ENCODE peak calls at places on chromosomes 4 and X, in seven cellular contexts. L is activated CD8-positive, alpha-beta memory T cell treated with anti-CD3 and anti-CD28 coated beads, Interleukin-2, amount 10 ng/mL, durations not matched to agents 7 days and 5 days; H is NB4; J is NCI-H2081; A is activated naive CD4-positive, alpha-beta T cell treated with anti-CD3 and anti-CD28 coated beads, Interleukin-2, amount 10 ng/mL, durations not matched to agents 7 days and 5 days; D is GM12892; N is activated CD4-positive, alpha-beta T cell treated with anti-CD3 and anti-CD28 coated beads for 36 hours. C is an unnamed sample.

GRCh38 chr4:70915048-70915815 is 13.1 kb downstream of the MOB1B start:
- DNase-seq in L (no peak), H (no peak), J (no peak), A (no peak), D (no peak), N (no peak), C (no peak)

GRCh38 chr4:184815046-184815877 is 10.5 kb downstream of the ACSL1 start:
- DNase-seq in L (no peak), H (peak; percentile 69), J (peak; percentile 70), A (no peak), D (peak; percentile 56), N (peak; percentile 36), C (peak; percentile 30)

GRCh38 chr4:5374577-5374976 is 323.3 kb downstream of the STK32B start:
- DNase-seq in L (no peak), H (no peak), J (no peak), A (no peak), D (no peak), N (no peak), C (no peak)

GRCh38 chr4:25862411-25863346 is at the start of gene SEL1L3:
- DNase-seq in L (peak; percentile 61), H (peak; percentile 62), J (peak; percentile 58), A (peak; percentile 67), D (peak; percentile 66), N (peak; percentile 79), C (no peak)

GRCh38 chrX:1475881-1476280 is 23.2 kb upstream of the ASMTL start:
- DNase-seq in L (no peak), H (no peak), J (no peak), A (peak; percentile 9), D (no peak), N (no peak), C (no peak)

GRCh38 chr4:56086561-56086960 is 137.8 kb downstream of the CEP135 start:
- DNase-seq in L (no peak), H (no peak), J (no peak), A (no peak), D (no peak), N (no peak), C (no peak)

GRCh38 chr4:150126880-150127236 is 48.6 kb downstream of the DCLK2 start:
- DNase-seq in L (no peak), H (no peak), J (no peak), A (no peak), D (no peak), N (no peak), C (no peak)

GRCh38 chr4:36388710-36389109 is 107.3 kb downstream of the DTHD1 start:
- DNase-seq in L (no peak), H (no peak), J (no peak), A (no peak), D (no peak), N (no peak), C (no peak)

GRCh38 chr4:2660596-2661211 is 95.4 kb downstream of the TNIP2 start:
- DNase-seq in L (no peak), H (no peak), J (no peak), A (no peak), D (no peak), N (no peak), C (no peak)

GRCh38 chrX:111869639-111870034 is 6.3 kb upstream of the TRPC5OS start:
- DNase-seq in L (peak; percentile 37), H (peak; percentile 40), J (peak; percentile 54), A (peak; percentile 20), D (no peak), N (peak; percentile 15), C (peak; percentile 8)

GRCh38 chr4:89723096-89723495 is 113.9 kb downstream of the SNCA start:
- DNase-seq in L (no peak), H (no peak), J (no peak), A (no peak), D (no peak), N (no peak), C (no peak)

GRCh38 chrX:29948653-29949052 is 266.7 kb upstream of the MAGEB2 start:
- DNase-seq in L (no peak), H (no peak), J (no peak), A (no peak), D (no peak), N (no peak), C (no peak)

GRCh38 chrX:45381366-45381765 is 180.7 kb upstream of the DIPK2B start:
- DNase-seq in L (no peak), H (no peak), J (no peak), A (no peak), D (no peak), N (no peak), C (no peak)

GRCh38 chr4:7911044-7911578 is 28.6 kb downstream of the AFAP1 start:
- DNase-seq in L (no peak), H (no peak), J (no peak), A (no peak), D (no peak), N (no peak), C (peak; percentile 19)

GRCh38 chrX:103882999-103883398 is 50.9 kb upstream of the RAB9B start:
- DNase-seq in L (no peak), H (no peak), J (no peak), A (no peak), D (no peak), N (no peak), C (no peak)

GRCh38 chr4:155543126-155543765 is 123.4 kb upstream of the GUCY1A1 start:
- DNase-seq in L (no peak), H (no peak), J (no peak), A (no peak), D (no peak), N (no peak), C (no peak)

GRCh38 chrX:118345045-118345400 is 883 bp upstream of the WDR44 start:
- DNase-seq in L (no peak), H (peak; percentile 9), J (no peak), A (no peak), D (no peak), N (no peak), C (peak; percentile 29)

GRCh38 chr4:153931804-153932203 is 142.9 kb upstream of the SFRP2 start:
- DNase-seq in L (no peak), H (peak; percentile 9), J (no peak), A (no peak), D (no peak), N (no peak), C (no peak)

GRCh38 chr4:70187216-70187615 is 8.3 kb upstream of the ODAM start:
- DNase-seq in L (no peak), H (no peak), J (no peak), A (no peak), D (no peak), N (no peak), C (no peak)

GRCh38 chrX:16022580-16023170 is 100.7 kb upstream of the GRPR start:
- DNase-seq in L (no peak), H (no peak), J (no peak), A (no peak), D (no peak), N (no peak), C (no peak)

GRCh38 chr4:184969610-184970009 is 48.7 kb upstream of the HELT start:
- DNase-seq in L (peak; percentile 34), H (no peak), J (no peak), A (no peak), D (no peak), N (no peak), C (no peak)

GRCh38 chr4:120007171-120007894 is 59.3 kb downstream of the MAD2L1 start:
- DNase-seq in L (no peak), H (no peak), J (no peak), A (no peak), D (no peak), N (no peak), C (no peak)

GRCh38 chr4:155399974-155400697 is 23.4 kb upstream of the MAP9 start:
- DNase-seq in L (no peak), H (no peak), J (no peak), A (no peak), D (no peak), N (no peak), C (no peak)

GRCh38 chrX:2183193-2183725 is 317.5 kb downstream of the DHRSX start:
- DNase-seq in L (no peak), H (no peak), J (no peak), A (no peak), D (no peak), N (no peak), C (no peak)